ENCODE peak calls at places on chromosomes 2 and 18, in seven cellular contexts. R is HCT116, O is left lung, T is A549, S is fibroblast of lung, Y is cardiac muscle cell, I is uterus. H is an unnamed sample.

GRCh38 chr2:23541453-23542334 is 156.7 kb downstream of the KLHL29 start:
- DNase-seq in O (no peak), R (no peak), T (no peak), S (no peak), Y (no peak), I (peak; percentile 77), H (no peak)

GRCh38 chr2:120422761-120423160 is 76.8 kb downstream of the INHBB start:
- DNase-seq in R (no peak), Y (no peak), O (no peak), S (no peak), I (no peak), T (no peak), H (no peak)

GRCh38 chr2:180202591-180202990 is 195.5 kb upstream of the CWC22 start:
- DNase-seq in S (peak; percentile 34), O (no peak), T (no peak), Y (no peak), R (no peak), I (no peak), H (no peak)

GRCh38 chr2:113769555-113769954 is 13.1 kb upstream of the SLC35F5 start:
- DNase-seq in O (no peak), S (no peak), R (no peak), Y (no peak), T (no peak), I (no peak), H (peak; percentile 53)

GRCh38 chr2:1622521-1623200 is 121.7 kb downstream of the PXDN start:
- DNase-seq in S (no peak), T (no peak), O (no peak), Y (no peak), I (no peak), R (no peak), H (no peak)

GRCh38 chr18:71939483-71939882 is 604.7 kb downstream of the CBLN2 start:
- DNase-seq in I (no peak), O (no peak), S (no peak), R (no peak), Y (no peak), T (no peak), H (no peak)

GRCh38 chr2:126513033-126513432 is 142.9 kb upstream of the GYPC start:
- DNase-seq in I (no peak), R (no peak), T (no peak), Y (no peak), O (no peak), S (no peak), H (no peak)

GRCh38 chr2:18585526-18585925 is 3.8 kb downstream of the NT5C1B start:
- DNase-seq in I (no peak), R (no peak), O (no peak), S (no peak), Y (no peak), T (no peak), H (no peak)

GRCh38 chr2:159736048-159736447 is 23.7 kb downstream of the MARCHF7 start:
- DNase-seq in S (no peak), R (no peak), T (no peak), Y (no peak), O (no peak), I (no peak), H (no peak)

GRCh38 chr2:86271248-86271647 is 66.2 kb downstream of the REEP1 start:
- DNase-seq in O (no peak), R (no peak), S (no peak), Y (no peak), T (no peak), I (no peak), H (no peak)

GRCh38 chr18:50356036-50356945 is 18.6 kb upstream of the SKA1 start:
- DNase-seq in O (no peak), R (peak; percentile 28), I (no peak), S (no peak), T (no peak), Y (peak; percentile 52), H (no peak)

GRCh38 chr2:217360781-217361485 is 501.1 kb upstream of the TNP1 start:
- DNase-seq in T (no peak), I (peak; percentile 72), R (no peak), Y (peak; percentile 57), O (peak; percentile 39), S (peak; percentile 89), H (peak; percentile 44)

GRCh38 chr2:73885406-73885805 is 7.4 kb upstream of the ACTG2 start:
- DNase-seq in O (no peak), Y (no peak), T (no peak), I (no peak), S (no peak), R (no peak), H (no peak)

DNA sequence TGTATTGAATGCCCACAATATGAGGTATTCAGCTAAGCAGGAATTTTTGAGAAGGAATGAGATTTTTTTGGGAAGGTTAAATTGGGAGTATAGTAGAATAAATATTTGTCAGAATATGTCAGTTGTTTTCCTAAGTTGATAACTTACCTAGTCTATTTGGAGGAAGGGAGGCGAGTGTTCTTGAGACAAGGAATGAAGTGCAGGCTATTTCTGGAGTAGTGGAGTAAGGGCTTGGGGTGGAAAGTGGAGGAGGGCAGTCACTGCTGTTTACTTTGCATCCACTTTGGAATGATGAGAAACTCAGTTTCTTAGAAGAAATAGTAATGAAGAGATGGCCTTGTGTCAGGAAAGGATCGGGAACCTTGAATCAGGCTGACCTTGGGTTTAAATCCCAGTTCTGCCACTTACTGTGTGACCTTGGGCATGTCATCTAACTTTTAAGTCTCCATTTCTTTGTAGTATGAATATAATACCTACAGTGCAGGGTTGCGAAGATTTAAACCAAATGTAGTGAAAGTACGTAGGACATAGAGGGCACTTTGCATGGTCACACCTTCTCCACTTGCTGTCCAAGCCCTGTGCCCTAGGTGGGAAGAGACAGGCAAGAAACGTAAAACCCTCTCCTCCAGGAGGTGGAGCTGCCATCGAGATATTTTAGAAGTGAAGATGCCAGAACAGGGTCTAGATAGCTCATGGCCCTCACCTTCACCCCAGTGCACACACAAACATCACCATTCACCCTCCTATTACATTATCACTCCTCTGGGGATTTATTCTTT is 25.2 kb upstream of the CYP27A1 start:
- DNase-seq in Y (peak; percentile 27), O (no peak), I (no peak), S (no peak), R (no peak), T (no peak), H (no peak)
- TF ChIP-seq CTCF in Y (no peak), O (no peak), I (no peak), S (no peak), R (peak; percentile 4), T (no peak), H (no peak)

DNA sequence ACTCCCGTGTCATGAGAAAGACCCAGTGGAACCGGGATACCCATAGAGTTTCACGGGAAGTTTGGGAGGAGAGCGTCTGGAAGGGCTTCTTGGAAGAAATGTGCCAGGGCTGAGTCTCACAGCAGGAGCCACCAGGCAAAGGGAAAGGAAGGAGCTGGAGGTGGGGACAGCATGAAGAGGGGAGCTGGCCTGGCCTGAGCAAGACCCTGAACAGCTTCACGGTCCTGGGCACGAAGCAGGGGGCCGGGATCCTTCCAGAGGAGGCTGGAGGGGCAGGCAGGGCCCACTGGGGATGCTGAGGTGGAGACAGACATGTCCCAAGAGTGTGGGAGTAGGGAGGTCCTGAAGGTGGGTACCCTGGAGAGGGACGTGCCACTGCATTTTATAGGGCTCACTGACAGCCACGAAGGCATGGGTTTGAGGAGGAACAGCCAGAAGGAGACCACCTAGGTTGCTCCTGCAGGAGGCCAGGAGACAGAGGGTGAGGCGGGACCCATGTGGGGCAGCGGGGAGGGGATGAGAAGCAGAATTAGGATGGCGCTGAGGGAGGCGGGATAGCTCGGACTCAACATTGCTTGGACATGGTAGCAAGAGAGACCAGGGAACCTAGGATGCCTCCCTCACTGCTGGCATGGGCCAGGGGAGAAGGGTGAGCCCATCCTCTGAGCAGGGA is 168.1 kb upstream of the ID2 start:
- DNase-seq in T (no peak), O (no peak), I (no peak), R (no peak), Y (no peak), S (no peak), H (no peak)
- H3K4me1 ChIP-seq in T (no peaks in the 10 kb centered on the region), O (no peaks in the 10 kb centered on the region), I (no peaks in the 10 kb centered on the region), R (peaks cover 9% of the 10 kb centered on the region), Y (peaks cover 5% of the 10 kb centered on the region), S (no peaks in the 10 kb centered on the region), H (peaks cover 3% of the 10 kb centered on the region)

DNA sequence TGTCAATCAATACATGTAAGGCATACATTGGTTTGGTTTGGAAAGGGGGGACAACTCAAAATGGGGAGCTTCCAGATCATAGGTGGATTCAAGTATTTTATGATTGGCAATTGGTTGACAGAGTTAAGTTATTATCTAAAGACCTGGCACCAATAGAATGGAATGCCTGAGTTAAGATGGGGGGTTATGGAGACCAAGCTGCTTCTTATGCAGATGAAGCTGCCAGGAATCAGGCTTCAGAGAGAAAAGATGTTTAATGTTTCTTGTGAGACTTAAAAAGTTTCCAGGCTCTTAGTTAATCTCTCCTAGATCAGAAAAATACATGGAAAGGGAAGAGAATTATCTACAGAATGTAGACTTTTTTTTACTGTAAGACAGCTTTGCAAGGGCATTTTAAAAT is 1343.2 kb upstream of the LRRTM1 start:
- DNase-seq in R (no peak), Y (no peak), O (no peak), S (no peak), T (no peak), I (no peak), H (no peak)
- H3K9me3 ChIP-seq in R (peaks cover 6% of the 10 kb centered on the region), Y (no peaks in the 10 kb centered on the region), O (peaks cover 11% of the 10 kb centered on the region), S (no peaks in the 10 kb centered on the region), T (peaks cover 6% of the 10 kb centered on the region), I (no peaks in the 10 kb centered on the region), H (no peaks in the 10 kb centered on the region)

GRCh38 chr2:88019985-88020384 is 3.6 kb upstream of the RNU2-63P start:
- DNase-seq in I (no peak), T (no peak), S (no peak), R (no peak), Y (no peak), O (no peak), H (peak; percentile 33)
- TF ChIP-seq CTCF in I (no peak), T (no peak), S (no peak), R (no peak), Y (no peak), O (no peak), H (no peak)

DNA sequence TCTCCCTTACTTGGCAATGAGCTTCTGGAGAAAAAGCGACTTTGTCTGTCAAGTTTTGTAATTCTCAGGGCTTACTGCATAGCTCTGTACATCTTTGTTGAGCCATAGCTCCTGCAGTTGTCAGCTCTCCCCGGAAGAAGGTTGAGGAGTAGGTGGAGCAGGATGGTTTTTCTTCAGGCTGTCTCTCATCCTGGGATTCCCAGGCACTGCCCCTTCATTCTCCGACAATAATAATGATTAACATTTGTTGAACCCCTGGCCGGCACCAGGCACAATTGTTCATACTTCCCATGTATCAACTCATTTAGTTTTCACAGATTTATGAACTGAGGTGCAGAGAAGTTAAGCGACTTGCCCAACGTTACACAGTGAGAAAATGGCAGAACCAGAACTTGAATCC is 23.5 kb upstream of the RHOB start:
- DNase-seq in S (no peak), T (no peak), R (no peak), I (no peak), Y (no peak), O (no peak), H (no peak)
- H3K4me1 ChIP-seq in S (peaks cover 55% of the 10 kb centered on the region), T (peaks cover 2% of the 10 kb centered on the region), R (peaks cover 4% of the 10 kb centered on the region), I (peaks cover 3% of the 10 kb centered on the region), Y (no peaks in the 10 kb centered on the region), O (peaks cover 27% of the 10 kb centered on the region), H (no peaks in the 10 kb centered on the region)

GRCh38 chr18:78768655-78769501 is 210.7 kb upstream of the SALL3 start:
- DNase-seq in I (no peak), R (no peak), Y (no peak), S (no peak), O (no peak), T (no peak), H (peak; percentile 14)
- H3K9me3 ChIP-seq in I (no peaks in the 10 kb centered on the region), R (no peaks in the 10 kb centered on the region), Y (no peaks in the 10 kb centered on the region), S (no peaks in the 10 kb centered on the region), O (no peaks in the 10 kb centered on the region), T (no peaks in the 10 kb centered on the region), H (no peaks in the 10 kb centered on the region)

GRCh38 chr2:222860740-222861410 is at the start of gene ACSL3:
- DNase-seq in O (peak; percentile 98), I (peak; percentile 92), T (peak; percentile 82), S (peak; percentile 92), R (peak; percentile 78), Y (peak; percentile 99), H (peak; percentile 100)
- TF ChIP-seq CTCF in O (no peak), I (peak; percentile 28), T (no peak), S (no peak), R (no peak), Y (no peak), H (peak; percentile 21)